ENCODE peak calls at places on chromosomes 1 and 21, in nine cellular contexts. I is fibroblast of lung, R is dorsolateral prefrontal cortex, N is lung, H is astrocyte of the spinal cord, A is transverse colon, D is fibroblast of the aortic adventitia, Q is Peyer's patch, K is HCT116. M is an unnamed sample.

GRCh38 chr1:89201489-89201794 is 2.7 kb upstream of the GBP4 start:
- DNase-seq in I (no peak), R (no peak), N (no peak), H (no peak), A (no peak), D (no peak), Q (no peak), K (no peak), M (no peak)

GRCh38 chr1:151539321-151540020 is 638 bp upstream of the TUFT1 start:
- DNase-seq in I (peak), R (peak), N (peak), H (peak), A (peak), D (peak), Q (peak), K (peak), M (no peak)

GRCh38 chr1:224623743-224624333 is 7.7 kb downstream of the CNIH3 start:
- DNase-seq in I (peak), R (no peak), N (no peak), H (peak), A (peak), D (peak), Q (peak), K (no peak), M (peak)

GRCh38 chr1:212529211-212529731 is 79.3 kb upstream of the ATF3 start:
- DNase-seq in I (peak), R (no peak), N (no peak), H (peak), A (no peak), D (peak), Q (no peak), K (no peak), M (peak)

GRCh38 chr1:203126151-203126865 is 1.2 kb upstream of the ADORA1 start:
- DNase-seq in I (peak), R (no peak), N (no peak), H (no peak), A (no peak), D (peak), Q (peak), K (no peak), M (no peak)

GRCh38 chr1:230105754-230106625 is 39.0 kb downstream of the GALNT2 start:
- DNase-seq in I (peak), R (no peak), N (peak), H (peak), A (no peak), D (peak), Q (peak), K (peak), M (no peak)

GRCh38 chr1:155309423-155310021 is 856 bp downstream of the FDPS start:
- DNase-seq in I (no peak), R (no peak), N (peak), H (peak), A (peak), D (no peak), Q (peak), K (no peak), M (no peak)

GRCh38 chr1:191963781-191964455 is 194.3 kb upstream of the RGS18 start:
- DNase-seq in I (peak), R (no peak), N (no peak), H (peak), A (no peak), D (peak), Q (no peak), K (no peak), M (peak)

GRCh38 chr1:36773827-36774541 is 260.3 kb downstream of the GRIK3 start:
- DNase-seq in I (no peak), R (no peak), N (no peak), H (no peak), A (no peak), D (no peak), Q (no peak), K (no peak), M (no peak)
- H3K4me3 ChIP-seq in I (no peak), R (no peak), N (no peak), H (no peak), A (no peak), D (no peak), Q (no peak), K (no peak), M (no peak)

DNA sequence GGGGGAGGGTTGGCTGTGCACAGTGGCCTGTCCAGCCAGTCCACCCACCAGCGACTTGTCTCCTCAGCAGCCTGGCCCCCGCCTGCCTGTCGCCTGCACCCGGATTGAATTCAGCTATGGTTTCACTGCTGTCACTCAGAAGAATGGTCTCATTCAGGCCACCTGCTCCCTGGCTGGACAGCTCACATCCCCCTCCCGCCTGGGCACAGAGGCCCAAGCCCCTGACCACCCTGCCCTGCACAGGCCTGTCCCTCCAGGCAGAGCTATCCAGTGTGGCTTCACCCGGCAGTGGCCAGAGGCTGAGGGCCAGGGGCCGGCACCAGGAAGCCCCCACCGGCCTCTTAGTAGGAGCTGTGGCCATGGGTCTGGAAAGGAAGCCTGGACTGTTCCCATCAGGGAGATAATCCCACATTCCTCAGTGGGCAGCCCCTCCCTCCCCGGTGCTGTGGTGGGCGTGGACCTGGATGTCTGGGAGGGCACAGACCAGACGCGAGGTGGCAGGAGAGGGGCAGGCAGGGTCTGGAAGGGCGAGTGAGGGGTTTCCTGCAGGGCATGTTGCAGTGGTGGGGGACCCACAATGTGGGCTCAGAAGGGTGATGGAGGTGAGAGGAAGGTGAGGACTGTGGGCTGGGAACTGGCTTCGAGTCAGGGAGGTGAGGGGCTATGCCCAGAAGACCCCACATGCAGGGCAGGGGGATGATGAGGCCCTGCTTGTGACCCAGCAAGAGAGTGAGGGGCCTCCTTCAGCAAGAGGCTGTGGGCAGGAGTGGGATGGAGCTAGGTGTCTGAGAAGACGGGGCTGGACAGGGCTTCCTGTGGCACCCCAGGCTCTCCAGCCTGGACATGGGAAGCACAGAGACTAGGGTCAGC is 30.4 kb downstream of the WNT9A start:
- DNase-seq in I (no peak), R (no peak), N (no peak), H (no peak), A (no peak), D (no peak), Q (no peak), K (no peak), M (no peak)
- TF ChIP-seq CTCF in I (no peak), R (no peak), N (no peak), H (no peak), A (no peak), D (no peak), Q (no peak), K (no peak), M (no peak)

GRCh38 chr1:223259462-223259861 is 104.5 kb downstream of the SUSD4 start:
- DNase-seq in I (no peak), R (no peak), N (no peak), H (no peak), A (no peak), D (no peak), Q (no peak), K (no peak), M (no peak)

GRCh38 chr1:223260712-223261111 is 103.3 kb downstream of the SUSD4 start:
- DNase-seq in I (no peak), R (no peak), N (no peak), H (no peak), A (no peak), D (no peak), Q (no peak), K (no peak), M (no peak)

GRCh38 chr1:223264529-223264928 is 99.4 kb downstream of the SUSD4 start:
- DNase-seq in I (no peak), R (no peak), N (no peak), H (no peak), A (no peak), D (no peak), Q (no peak), K (no peak), M (no peak)

GRCh38 chr1:223258751-223259177 is 105.2 kb downstream of the SUSD4 start:
- DNase-seq in I (peak), R (no peak), N (no peak), H (peak), A (no peak), D (peak), Q (no peak), K (no peak), M (no peak)

GRCh38 chr1:223261914-223262313 is 102.1 kb downstream of the SUSD4 start:
- DNase-seq in I (no peak), R (no peak), N (peak), H (no peak), A (no peak), D (no peak), Q (no peak), K (no peak), M (no peak)
- H3K4me3 ChIP-seq in I (no peak), R (no peak), N (no peak), H (no peak), A (no peak), D (no peak), Q (no peak), K (no peak), M (no peak)

GRCh38 chr1:222385973-222386372 is 161.9 kb downstream of the HHIPL2 start:
- DNase-seq in I (no peak), R (no peak), N (no peak), H (no peak), A (no peak), D (no peak), Q (no peak), K (no peak), M (no peak)

GRCh38 chr1:222385262-222385661 is 162.6 kb downstream of the HHIPL2 start:
- DNase-seq in I (no peak), R (no peak), N (no peak), H (no peak), A (no peak), D (no peak), Q (no peak), K (no peak), M (no peak)

GRCh38 chr1:222390181-222390580 is 157.7 kb downstream of the HHIPL2 start:
- DNase-seq in I (peak), R (no peak), N (no peak), H (peak), A (no peak), D (peak), Q (no peak), K (no peak), M (no peak)

GRCh38 chr1:222384536-222384935 is 163.4 kb downstream of the HHIPL2 start:
- DNase-seq in I (no peak), R (no peak), N (no peak), H (no peak), A (no peak), D (no peak), Q (no peak), K (no peak), M (no peak)

DNA sequence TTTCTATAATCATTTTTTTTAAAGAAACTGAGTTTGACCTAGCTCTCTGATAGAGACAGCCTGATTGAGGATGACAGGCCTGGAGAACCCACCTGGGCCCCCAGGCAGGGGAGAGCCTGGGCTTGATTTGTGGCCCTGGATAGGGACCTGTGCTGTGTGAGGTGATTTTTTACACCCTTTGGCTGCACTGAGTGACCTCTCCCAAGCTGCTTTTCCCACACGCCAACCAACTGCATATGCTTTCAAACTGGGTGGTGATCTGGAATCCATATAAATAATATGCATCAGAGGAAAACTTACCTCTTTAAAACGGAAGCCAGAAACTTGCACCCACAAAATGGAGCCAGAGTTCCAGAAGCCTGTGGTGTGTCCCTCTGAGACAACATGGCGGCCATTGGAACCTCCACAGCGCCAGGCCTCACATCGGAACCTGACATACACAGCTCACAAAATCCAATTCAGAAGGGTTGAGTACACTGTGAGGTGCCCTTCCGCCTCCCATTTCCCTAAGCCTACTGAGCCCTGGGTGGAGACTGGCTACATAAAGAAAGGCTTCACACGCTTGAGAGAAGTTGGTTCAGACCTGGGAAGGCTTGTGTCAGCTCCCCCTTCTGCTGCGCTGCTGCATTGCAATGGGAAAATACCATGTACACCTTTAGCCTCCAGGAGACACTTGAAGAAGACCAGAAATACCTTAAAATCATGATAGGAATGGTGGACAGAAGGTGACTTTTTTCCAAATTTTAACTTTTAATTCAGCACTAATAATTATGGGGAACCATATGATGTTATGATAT is 160.7 kb downstream of the HHIPL2 start:
- DNase-seq in I (no peak), R (no peak), N (no peak), H (no peak), A (no peak), D (no peak), Q (no peak), K (peak), M (no peak)
- TF ChIP-seq CTCF in I (no peak), R (no peak), N (no peak), H (peak), A (no peak), D (peak), Q (no peak), K (peak), M (peak)

DNA sequence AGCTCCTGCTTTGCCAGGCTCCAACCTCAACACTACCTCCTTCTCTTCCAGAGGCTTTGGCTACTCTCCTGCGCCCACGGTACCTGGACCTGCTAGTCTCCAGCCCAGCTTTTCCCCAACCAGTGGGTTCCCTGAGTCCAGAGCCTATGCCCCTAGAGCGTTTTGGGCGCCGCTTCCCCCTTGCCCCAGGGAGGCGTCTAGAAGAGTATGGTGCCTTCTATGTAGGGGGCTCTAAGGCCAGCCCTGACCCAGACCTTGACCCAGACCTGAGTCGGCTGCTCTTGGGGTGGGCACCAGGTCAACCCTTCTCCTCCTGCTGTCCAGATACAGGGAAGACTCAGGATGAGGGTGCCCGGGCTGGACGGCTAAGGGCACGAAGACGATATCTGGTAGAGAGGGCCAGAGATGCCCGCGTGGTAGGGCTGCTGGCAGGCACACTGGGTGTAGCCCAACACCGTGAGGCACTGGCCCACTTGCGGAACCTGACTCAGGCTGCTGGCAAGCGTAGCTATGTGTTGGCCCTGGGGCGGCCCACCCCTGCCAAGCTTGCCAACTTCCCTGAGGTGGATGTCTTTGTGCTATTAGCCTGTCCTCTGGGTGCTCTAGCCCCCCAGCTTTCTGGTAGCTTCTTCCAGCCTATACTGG is 1.6 kb downstream of the DPH2 start:
- DNase-seq in I (no peak), R (no peak), N (no peak), H (no peak), A (no peak), D (no peak), Q (no peak), K (no peak), M (no peak)
- H3K4me3 ChIP-seq in I (no peak), R (no peak), N (no peak), H (no peak), A (no peak), D (no peak), Q (no peak), K (peak), M (no peak)

GRCh38 chr21:36705679-36706481 is 7.0 kb downstream of the SIM2 start:
- DNase-seq in I (no peak), R (no peak), N (no peak), H (no peak), A (no peak), D (no peak), Q (peak), K (no peak), M (no peak)
- TF ChIP-seq CTCF in I (no peak), R (no peak), N (no peak), H (peak), A (no peak), D (no peak), Q (no peak), K (peak), M (peak)

DNA sequence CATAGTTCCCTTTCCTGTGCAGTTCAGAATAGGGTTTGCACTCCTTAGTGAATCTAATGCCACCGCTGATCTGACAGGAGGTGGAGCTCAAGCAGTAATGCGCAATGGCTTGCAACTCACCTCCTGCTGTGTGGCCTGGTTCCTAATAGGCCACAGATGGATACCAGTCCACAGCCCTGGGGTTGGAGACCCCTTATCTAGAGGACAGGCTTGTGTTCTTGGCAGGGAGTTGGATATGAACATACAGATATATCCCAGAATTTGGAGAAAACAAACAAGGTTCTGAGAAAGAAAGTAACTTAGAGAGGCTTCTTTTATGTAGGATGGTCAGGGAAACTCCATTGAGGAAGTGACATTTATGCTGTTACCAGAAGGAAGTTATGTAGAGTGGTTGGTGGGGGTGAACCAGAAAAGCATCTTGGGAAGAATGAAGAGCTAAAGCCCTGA is 5.1 kb upstream of the PTPRC start:
- DNase-seq in I (no peak), R (no peak), N (no peak), H (no peak), A (no peak), D (no peak), Q (no peak), K (no peak), M (no peak)
- H3K4me3 ChIP-seq in I (no peak), R (no peak), N (no peak), H (no peak), A (no peak), D (no peak), Q (no peak), K (no peak), M (no peak)

DNA sequence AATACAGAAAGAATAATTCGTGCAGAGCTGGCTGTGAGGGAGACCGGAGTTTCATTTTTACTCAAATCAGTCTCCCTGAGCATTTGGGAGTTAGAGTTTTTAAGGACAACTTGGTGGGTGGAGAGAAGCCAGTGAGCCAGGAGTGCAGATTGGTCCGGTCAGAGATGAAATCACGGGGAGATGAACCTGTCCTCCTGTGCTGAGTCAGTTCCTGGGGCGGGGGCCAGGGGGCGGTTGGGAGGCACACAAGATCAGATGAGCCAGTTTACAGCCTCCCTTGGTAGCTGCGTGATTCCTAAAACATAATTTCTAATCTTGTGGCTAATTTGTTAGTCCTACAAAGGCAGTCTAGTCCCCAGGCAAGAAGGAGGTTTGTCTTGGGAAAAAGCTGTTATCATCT is 1267.9 kb downstream of the AMY1C start:
- DNase-seq in I (no peak), R (no peak), N (no peak), H (no peak), A (no peak), D (no peak), Q (no peak), K (no peak), M (no peak)
- TF ChIP-seq CTCF in I (no peak), R (no peak), N (no peak), H (no peak), A (no peak), D (no peak), Q (no peak), K (no peak), M (no peak)

DNA sequence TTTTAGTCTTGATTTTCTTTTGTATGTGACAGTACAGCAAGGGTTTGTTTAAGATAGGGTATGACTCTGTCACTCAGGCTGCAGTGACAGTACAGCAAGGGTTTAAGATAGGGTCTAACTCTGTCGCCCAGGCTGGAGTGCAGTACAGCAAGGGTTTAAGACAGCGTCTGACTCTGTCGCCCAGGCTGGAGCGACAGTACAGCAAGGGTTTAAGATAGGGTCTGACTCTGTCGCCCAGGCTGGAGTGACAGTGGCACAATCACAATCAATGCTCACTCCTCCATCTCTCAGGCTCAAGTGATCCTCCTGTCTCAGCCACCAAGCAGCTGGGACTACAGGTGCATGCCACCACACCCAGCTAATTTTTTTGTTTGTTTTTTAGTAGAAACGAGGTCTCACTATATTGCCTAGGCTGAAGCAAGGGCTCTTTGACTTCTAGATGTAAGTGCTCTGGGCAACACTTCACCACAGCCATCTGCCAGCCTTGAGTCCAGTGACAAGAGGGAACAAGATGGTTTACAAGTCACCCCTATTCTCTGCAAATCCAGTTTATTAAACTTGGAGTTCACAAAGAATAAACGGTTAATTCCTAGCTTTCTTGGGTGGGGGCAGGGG is 965 bp upstream of the SH2D5 start:
- DNase-seq in I (no peak), R (no peak), N (no peak), H (peak), A (no peak), D (peak), Q (peak), K (no peak), M (no peak)
- H3K4me3 ChIP-seq in I (no peak), R (peak), N (no peak), H (no peak), A (peak), D (no peak), Q (peak), K (peak), M (no peak)

DNA sequence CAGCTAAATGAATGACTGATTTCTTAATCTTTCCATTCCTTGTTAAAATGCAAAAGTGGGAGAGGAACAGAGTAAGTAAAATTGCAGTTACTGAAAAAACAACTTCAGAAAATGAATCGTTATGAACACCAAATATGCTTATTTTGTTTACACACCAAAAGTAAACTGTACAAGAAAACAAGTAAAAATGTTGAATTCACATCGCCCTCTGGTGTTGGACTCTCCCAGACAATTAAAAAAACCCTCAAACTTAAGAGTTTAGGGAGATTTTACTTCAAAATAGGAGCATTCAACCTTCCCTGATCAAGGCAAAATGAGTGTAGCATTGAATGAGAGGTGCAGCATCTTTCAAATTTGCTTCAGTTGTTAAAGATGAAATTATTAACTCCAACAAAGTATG is 19.4 kb upstream of the ESRRG start:
- DNase-seq in I (no peak), R (no peak), N (no peak), H (peak), A (no peak), D (peak), Q (no peak), K (no peak), M (no peak)
- TF ChIP-seq CTCF in I (peak), R (peak), N (no peak), H (peak), A (peak), D (peak), Q (peak), K (peak), M (no peak)

M was measured in AG04449.